ENCODE peak calls at places on chromosome 2, in six cellular contexts. M is NCI-H2081; V is colonic mucosa; J is dermis microvascular lymphatic vessel endothelial cell; R is coronary artery; X is activated CD4-positive, CD25-positive, alpha-beta regulatory T cell treated with anti-CD3 and anti-CD28 coated beads, Interleukin-2, amount 50 U/mL, for 72 hours. O is an unnamed sample.
A peak's percentile ranks its signal among the peaks of the same experiment; 100 is the strongest.

GRCh38 chr2:229372207-229372606 is 101.1 kb upstream of the PID1 start:
- DNase-seq in M (no peak), V (no peak), J (no peak), R (no peak), X (no peak), O (no peak)

GRCh38 chr2:27903649-27904544 is 13.4 kb downstream of the BABAM2 start:
- DNase-seq in M (no peak), V (no peak), J (no peak), R (no peak), X (no peak), O (no peak)

GRCh38 chr2:26687785-26688184 is 4.7 kb upstream of the KCNK3 start:
- DNase-seq in M (peak; percentile 83), V (no peak), J (no peak), R (no peak), X (no peak), O (no peak)

GRCh38 chr2:231985823-231986261 is 24.3 kb downstream of the DIS3L2 start:
- DNase-seq in M (no peak), V (no peak), J (no peak), R (no peak), X (no peak), O (no peak)

GRCh38 chr2:35410431-35411061 is 945.0 kb upstream of the CRIM1 start:
- DNase-seq in M (peak; percentile 4), V (peak; percentile 46), J (peak; percentile 33), R (no peak), X (peak; percentile 42), O (no peak)

GRCh38 chr2:217870528-217871011 is 132.2 kb downstream of the TNS1 start:
- DNase-seq in M (no peak), V (no peak), J (no peak), R (no peak), X (no peak), O (no peak)

GRCh38 chr2:55014962-55015939 is 35.0 kb downstream of the RTN4 start:
- DNase-seq in M (peak; percentile 73), V (peak; percentile 76), J (peak; percentile 64), R (no peak), X (no peak), O (no peak)

GRCh38 chr2:119659601-119660342 is 19.2 kb upstream of the TMEM177 start:
- DNase-seq in M (peak; percentile 18), V (peak; percentile 52), J (peak; percentile 30), R (no peak), X (peak; percentile 48), O (no peak)

GRCh38 chr2:240232961-240233890 is 92.8 kb upstream of the OTOS start:
- DNase-seq in M (peak; percentile 20), V (peak; percentile 78), J (no peak), R (peak; percentile 89), X (peak; percentile 72), O (no peak)

GRCh38 chr2:37669500-37669899 is 1.9 kb downstream of the CDC42EP3 start:
- DNase-seq in M (no peak), V (no peak), J (no peak), R (no peak), X (no peak), O (no peak)

GRCh38 chr2:236972491-236973379 is 113.0 kb upstream of the COPS8 start:
- DNase-seq in M (no peak), V (peak; percentile 54), J (no peak), R (no peak), X (no peak), O (no peak)

GRCh38 chr2:179595284-179595683 is 266.1 kb downstream of the ZNF385B start:
- DNase-seq in M (no peak), V (no peak), J (no peak), R (no peak), X (no peak), O (no peak)

GRCh38 chr2:135473567-135473966 is 57.5 kb downstream of the ZRANB3 start:
- DNase-seq in M (peak; percentile 10), V (no peak), J (peak; percentile 7), R (no peak), X (no peak), O (no peak)